ENCODE peak calls at places on chromosome 22, in four cellular contexts. W, D, K and S are unnamed samples.

GRCh38 chr22:42080287-42080686 is 787 bp downstream of the SMDT1 start:
- DNase-seq in K (no peak), D (no peak), W (peak; percentile 5), S (no peak)

GRCh38 chr22:41367680-41368542 is 13.8 kb upstream of the TEF start:
- DNase-seq in K (no peak), W (no peak), D (peak; percentile 39), S (no peak)

GRCh38 chr22:39439170-39439569 is 17.6 kb upstream of the MGAT3 start:
- DNase-seq in K (no peak), D (peak; percentile 25), W (peak; percentile 38), S (no peak)

GRCh38 chr22:37442537-37442936 is 15.3 kb upstream of the ELFN2 start:
- DNase-seq in K (no peak), D (peak; percentile 18), W (peak; percentile 49), S (no peak)

GRCh38 chr22:37643225-37643847 is 3.9 kb downstream of the SH3BP1 start:
- DNase-seq in D (no peak), K (peak; percentile 63), W (peak; percentile 59), S (peak; percentile 93)

GRCh38 chr22:39466228-39467006 is 9.6 kb downstream of the MGAT3 start:
- DNase-seq in D (no peak), W (no peak), K (peak; percentile 33), S (no peak)

GRCh38 chr22:34111210-34111824 is 191.0 kb upstream of the LARGE1 start:
- DNase-seq in D (peak; percentile 22), K (peak; percentile 18), W (peak; percentile 22), S (peak; percentile 49)

GRCh38 chr22:38327805-38328204 is 10.6 kb upstream of the CSNK1E start:
- DNase-seq in D (no peak), W (no peak), K (no peak), S (no peak)

GRCh38 chr22:38180841-38181452 is 683 bp downstream of the PLA2G6 start:
- DNase-seq in D (no peak), K (peak; percentile 48), W (no peak), S (no peak)

GRCh38 chr22:40345801-40346177 is 511 bp upstream of the ADSL start:
- DNase-seq in W (no peak), D (peak; percentile 10), K (peak; percentile 22), S (peak; percentile 38)

GRCh38 chr22:35987487-35987886 is 41.1 kb downstream of the RBFOX2 start:
- DNase-seq in D (peak; percentile 15), K (no peak), W (no peak), S (no peak)

GRCh38 chr22:40541300-40541699 is 95.2 kb downstream of the MRTFA start:
- DNase-seq in W (no peak), K (no peak), D (no peak), S (no peak)

GRCh38 chr22:37218771-37219411 is 6.6 kb upstream of the SSTR3 start:
- DNase-seq in W (no peak), D (no peak), K (no peak), S (no peak)

GRCh38 chr22:22384267-22384666 is 124.3 kb downstream of the ZNF280B start:
- DNase-seq in K (no peak), D (no peak), W (no peak), S (no peak)

GRCh38 chr22:32204211-32204855 is 540 bp downstream of the RFPL2 start:
- DNase-seq in K (no peak), W (peak; percentile 36), D (peak; percentile 9), S (peak; percentile 63)

GRCh38 chr22:25777870-25778269 is 35.9 kb downstream of the MYO18B start:
- DNase-seq in D (peak; percentile 41), W (peak; percentile 69), K (no peak), S (no peak)

GRCh38 chr22:25777411-25777810 is 35.4 kb downstream of the MYO18B start:
- DNase-seq in K (no peak), W (no peak), D (no peak), S (no peak)

GRCh38 chr22:25772288-25772687 is 30.3 kb downstream of the MYO18B start:
- DNase-seq in D (no peak), K (no peak), W (no peak), S (no peak)

GRCh38 chr22:25775501-25775900 is 33.5 kb downstream of the MYO18B start:
- DNase-seq in W (no peak), D (no peak), K (no peak), S (peak; percentile 65)

DNA sequence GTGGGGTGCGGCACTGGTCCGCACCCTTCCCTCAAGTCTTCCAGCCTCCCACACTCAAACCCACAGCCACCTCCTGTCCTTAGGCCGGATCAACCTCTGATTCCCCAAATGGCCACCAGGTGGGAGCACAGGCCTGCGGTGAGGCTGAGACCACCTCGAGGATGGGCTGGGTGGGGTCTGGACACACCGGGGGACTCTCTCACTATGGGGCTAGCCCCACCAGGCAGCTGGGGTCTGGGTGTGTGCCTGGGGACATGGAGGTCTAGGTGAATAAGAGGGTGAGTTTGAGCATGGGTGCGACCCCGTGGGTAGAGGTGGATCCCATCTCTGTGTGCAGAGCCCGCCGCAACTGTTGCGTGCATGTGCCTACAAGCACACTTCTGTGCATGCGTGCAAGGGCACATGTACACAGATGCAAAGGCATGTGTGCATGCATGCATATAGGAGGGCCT is 32.6 kb downstream of the MYO18B start:
- DNase-seq in W (no peak), K (no peak), D (no peak), S (peak; percentile 80)
- TF ChIP-seq HMGXB4 in W (no peak), K (no peak), D (no peak), S (no peak)

GRCh38 chr22:23608583-23608982 is 23.5 kb downstream of the DRICH1 start:
- DNase-seq in W (no peak), K (peak; percentile 17), D (no peak), S (peak; percentile 69)
- TF ChIP-seq HMGXB4 in W (no peak), K (no peak), D (no peak), S (no peak)

GRCh38 chr22:20117656-20118571 is 888 bp upstream of the TRMT2A start:
- DNase-seq in K (peak; percentile 98), W (no peak), D (no peak), S (no peak)
- TF ChIP-seq HMGXB4 in K (peak; percentile 59), W (no peak), D (no peak), S (no peak)

GRCh38 chr22:30439836-30440235 is 14.3 kb downstream of the MTFP1 start:
- DNase-seq in D (no peak), K (no peak), W (no peak), S (no peak)

GRCh38 chr22:30438559-30438958 is 13.0 kb downstream of the MTFP1 start:
- DNase-seq in D (no peak), K (no peak), W (no peak), S (no peak)

GRCh38 chr22:30436196-30436595 is 10.6 kb downstream of the MTFP1 start:
- DNase-seq in D (no peak), K (no peak), W (no peak), S (no peak)

GRCh38 chr22:30441088-30441487 is 15.5 kb downstream of the MTFP1 start:
- DNase-seq in D (no peak), W (no peak), K (no peak), S (no peak)

GRCh38 chr22:30439226-30439625 is 13.7 kb downstream of the MTFP1 start:
- DNase-seq in W (no peak), K (no peak), D (no peak), S (no peak)
- TF ChIP-seq HMGXB4 in W (no peak), K (no peak), D (no peak), S (no peak)

GRCh38 chr22:45083659-45084305 is 74.0 kb upstream of the PHF21B start:
- DNase-seq in D (no peak), W (peak; percentile 18), K (no peak), S (no peak)
- TF ChIP-seq HMGXB4 in D (no peak), W (no peak), K (no peak), S (no peak)

GRCh38 chr22:48711669-48712068 is 1116.0 kb downstream of the BRD1 start:
- DNase-seq in K (no peak), D (no peak), W (no peak), S (no peak)

GRCh38 chr22:48710410-48710809 is 1117.3 kb downstream of the BRD1 start:
- DNase-seq in W (no peak), D (no peak), K (no peak), S (no peak)

GRCh38 chr22:48709976-48710375 is 1117.7 kb downstream of the BRD1 start:
- DNase-seq in D (no peak), K (no peak), W (no peak), S (no peak)

GRCh38 chr22:48712558-48712957 is 1115.1 kb downstream of the BRD1 start:
- DNase-seq in K (no peak), D (no peak), W (no peak), S (no peak)

GRCh38 chr22:48711031-48711431 is 1116.6 kb downstream of the BRD1 start:
- DNase-seq in D (no peak), W (no peak), K (no peak), S (no peak)
- TF ChIP-seq HMGXB4 in D (no peak), W (no peak), K (no peak), S (no peak)

DNA sequence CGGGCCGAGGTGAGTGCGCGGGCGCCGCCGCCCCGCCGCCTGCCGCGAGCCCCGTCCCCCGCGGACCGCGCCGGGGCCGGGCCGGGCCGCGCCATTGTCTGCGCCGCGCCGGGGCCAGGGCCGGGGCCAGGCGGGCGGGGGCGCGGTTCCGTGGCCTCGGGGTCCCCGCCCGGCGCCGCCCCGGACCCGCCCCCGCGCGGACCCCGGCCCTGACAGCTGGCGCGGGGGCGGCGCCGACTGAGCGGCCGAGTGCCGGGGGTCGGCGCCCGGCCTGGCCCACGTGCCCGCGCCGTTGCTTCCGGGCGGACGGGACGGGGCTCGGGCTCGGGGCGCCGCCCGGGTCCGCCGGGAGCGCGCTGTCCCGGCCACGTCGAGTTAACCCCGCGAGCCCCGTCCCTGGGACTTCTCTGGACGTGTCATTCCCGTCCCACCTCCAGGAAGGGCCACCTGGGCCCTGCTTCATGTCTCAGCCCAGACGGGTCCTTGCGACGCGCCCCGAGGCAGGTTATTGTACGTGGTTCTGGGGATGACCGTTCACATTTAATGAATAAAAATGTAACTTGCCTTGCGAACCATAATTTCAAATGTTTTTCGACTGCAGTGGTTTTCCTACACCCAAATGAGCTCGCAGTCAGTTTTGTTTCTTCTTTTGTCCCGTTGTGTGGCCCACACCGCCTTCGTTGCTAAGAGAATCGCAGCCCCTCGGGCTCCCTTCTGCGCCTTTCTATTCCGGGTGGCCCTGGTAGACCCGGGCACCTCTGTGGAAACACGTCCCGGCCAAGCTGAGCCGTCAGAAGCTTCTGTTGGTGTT is 542 bp downstream of the ZBED4 start:
- DNase-seq in D (no peak), K (peak; percentile 77), W (peak; percentile 21), S (no peak)
- TF ChIP-seq HMGXB4 in D (no peak), K (no peak), W (no peak), S (no peak)

GRCh38 chr22:28297504-28297903 is 378.4 kb upstream of the PITPNB start:
- DNase-seq in K (no peak), D (no peak), W (no peak), S (no peak)
- TF ChIP-seq HMGXB4 in K (no peak), D (no peak), W (no peak), S (no peak)

GRCh38 chr22:43263645-43264514 is 76.9 kb upstream of the TTLL12 start:
- DNase-seq in D (peak; percentile 64), W (no peak), K (peak; percentile 72), S (no peak)
- TF ChIP-seq HMGXB4 in D (no peak), W (no peak), K (no peak), S (no peak)